ENCODE peak calls at places on chromosomes 12 and 14, in seven cellular contexts. K is left ventricle myocardium inferior; B is HEK293T; Q is effector memory CD8-positive, alpha-beta T cell; J is activated naive CD8-positive, alpha-beta T cell treated with anti-CD3 and anti-CD28 coated beads for 36 hours; S is ovary; P is astrocyte of the hippocampus. I is an unnamed sample.

GRCh38 chr14:103151270-103151933 is 28.1 kb downstream of the TNFAIP2 start:
- DNase-seq in S (no peak), B (no peak), Q (no peak), J (no peak), P (no peak), K (no peak), I (no peak)

GRCh38 chr14:95021588-95021987 is 135.7 kb downstream of the DICER1 start:
- DNase-seq in K (no peak), J (no peak), B (no peak), Q (no peak), S (no peak), P (no peak), I (no peak)

GRCh38 chr12:67067453-67068203 is 201.5 kb upstream of the CAND1 start:
- DNase-seq in J (no peak), K (no peak), Q (no peak), S (no peak), P (peak; percentile 20), B (no peak), I (no peak)

GRCh38 chr12:3365416-3366385 is 125.3 kb upstream of the PRMT8 start:
- DNase-seq in K (peak; percentile 30), J (no peak), P (peak; percentile 41), Q (no peak), S (no peak), B (peak; percentile 78), I (no peak)

GRCh38 chr14:65098586-65098985 is 3.7 kb downstream of the MAX start:
- DNase-seq in S (no peak), J (no peak), K (no peak), B (no peak), P (no peak), Q (no peak), I (no peak)

GRCh38 chr12:5524116-5524768 is 92.3 kb downstream of the NTF3 start:
- DNase-seq in J (no peak), P (no peak), S (no peak), K (no peak), Q (no peak), B (no peak), I (no peak)

GRCh38 chr12:2382391-2383155 is 329.8 kb downstream of the CACNA1C start:
- DNase-seq in J (no peak), K (no peak), B (no peak), P (no peak), Q (no peak), S (no peak), I (no peak)

GRCh38 chr12:120763250-120763649 is 37.6 kb downstream of the ACADS start:
- DNase-seq in P (no peak), J (no peak), S (no peak), B (no peak), Q (no peak), K (no peak), I (no peak)

GRCh38 chr14:51603495-51603894 is 48.2 kb upstream of the FRMD6 start:
- DNase-seq in S (no peak), B (no peak), K (no peak), P (no peak), Q (no peak), J (no peak), I (no peak)

GRCh38 chr12:109102491-109102890 is 5.1 kb downstream of the UNG start:
- DNase-seq in B (no peak), K (no peak), P (no peak), S (no peak), Q (no peak), J (no peak), I (no peak)

GRCh38 chr12:117140397-117141096 is 41.3 kb upstream of the TESC start:
- DNase-seq in K (no peak), P (no peak), Q (no peak), S (no peak), B (no peak), J (no peak), I (no peak)

GRCh38 chr12:113601656-113602263 is 130.1 kb upstream of the LHX5 start:
- DNase-seq in P (peak; percentile 13), B (no peak), Q (no peak), J (no peak), K (no peak), S (no peak), I (no peak)

GRCh38 chr14:89399594-89400068 is 17.4 kb downstream of the FOXN3 start:
- DNase-seq in J (no peak), K (no peak), P (peak; percentile 85), Q (no peak), B (peak; percentile 30), S (no peak), I (no peak)

GRCh38 chr14:69055125-69055524 is 76.0 kb upstream of the ACTN1 start:
- DNase-seq in B (no peak), P (peak; percentile 88), Q (no peak), S (no peak), K (no peak), J (no peak), I (no peak)

GRCh38 chr14:90620540-90621204 is 195.6 kb downstream of the TTC7B start:
- DNase-seq in P (peak; percentile 60), S (no peak), Q (no peak), B (no peak), K (no peak), J (no peak), I (no peak)

GRCh38 chr12:57276935-57277563 is 26.1 kb upstream of the STAC3 start:
- DNase-seq in S (no peak), J (peak; percentile 23), K (no peak), P (peak; percentile 20), Q (no peak), B (peak; percentile 43), I (no peak)

GRCh38 chr14:103725001-103725682 is 9.5 kb downstream of the ZFYVE21 start:
- DNase-seq in S (no peak), K (no peak), Q (no peak), B (no peak), P (no peak), J (no peak), I (no peak)

GRCh38 chr12:113222730-113223531 is 1.7 kb downstream of the TPCN1 start:
- DNase-seq in Q (no peak), B (peak; percentile 31), K (peak; percentile 62), P (peak; percentile 74), J (no peak), S (peak; percentile 67), I (peak; percentile 77)

GRCh38 chr12:26102954-26103353 is 21.9 kb downstream of the BHLHE41 start:
- DNase-seq in B (no peak), S (no peak), P (no peak), K (no peak), J (no peak), Q (no peak), I (no peak)

GRCh38 chr12:9065607-9065856 is 50.2 kb downstream of the A2M start:
- DNase-seq in B (no peak), Q (no peak), P (no peak), S (no peak), K (no peak), J (no peak), I (no peak)

GRCh38 chr14:104092931-104093365 is 7.4 kb downstream of the ASPG start:
- DNase-seq in Q (no peak), J (no peak), B (no peak), S (peak; percentile 16), K (peak; percentile 8), P (no peak), I (no peak)

GRCh38 chr14:100781952-100782351 is 44.0 kb upstream of the MEG3 start:
- DNase-seq in J (no peak), S (no peak), P (no peak), K (no peak), B (no peak), Q (no peak), I (no peak)

GRCh38 chr14:50620341-50620740 is 47.8 kb downstream of the SAV1 start:
- DNase-seq in P (peak; percentile 22), J (no peak), B (no peak), Q (no peak), K (no peak), S (no peak), I (no peak)

GRCh38 chr12:56571131-56571530 is 49.5 kb downstream of the RBMS2 start:
- DNase-seq in B (no peak), Q (no peak), S (no peak), P (no peak), J (no peak), K (no peak), I (no peak)

GRCh38 chr12:53036802-53037201 is 13.1 kb upstream of the TNS2 start:
- DNase-seq in K (no peak), B (no peak), P (no peak), S (no peak), J (no peak), Q (no peak), I (no peak)

GRCh38 chr14:61145903-61146411 is 135.2 kb downstream of the TMEM30B start:
- DNase-seq in J (no peak), K (no peak), B (no peak), Q (no peak), P (peak; percentile 93), S (no peak), I (no peak)

GRCh38 chr12:58537278-58537677 is 383.0 kb downstream of the LRIG3 start:
- DNase-seq in K (no peak), B (no peak), S (no peak), J (no peak), P (peak; percentile 49), Q (no peak), I (no peak)